ENCODE peak calls at places on chromosomes 2 and 18, in ten cellular contexts. F is right lobe of liver, Z is HL-60, B is WERI-Rb-1, U is AG09309, R is fibroblast of villous mesenchyme, Y is brain microvascular endothelial cell, G is breast epithelium, I is HCT116, S is heart right ventricle. K is an unnamed sample.

GRCh38 chr2:224127871-224128501 is 88.9 kb upstream of the SERPINE2 start:
- DNase-seq in F (no peak), Z (no peak), B (no peak), U (no peak), R (peak; percentile 83), Y (peak; percentile 71), G (no peak), I (no peak), S (no peak), K (no peak)

GRCh38 chr18:36929601-36930000 is 100.7 kb downstream of the KIAA1328 start:
- DNase-seq in F (no peak), Z (no peak), B (no peak), U (no peak), R (no peak), Y (no peak), G (no peak), I (no peak), S (no peak), K (no peak)

GRCh38 chr2:224584768-224585204 is 377 bp downstream of the CUL3 start:
- DNase-seq in F (peak; percentile 61), Z (no peak), B (peak; percentile 46), U (no peak), R (peak; percentile 44), Y (peak; percentile 23), G (no peak), I (no peak), S (peak; percentile 55), K (peak; percentile 64)

GRCh38 chr2:10382313-10383061 is 65.6 kb downstream of the ODC1 start:
- DNase-seq in F (no peak), Z (peak; percentile 87), B (no peak), U (no peak), R (no peak), Y (no peak), G (no peak), I (no peak), S (no peak), K (no peak)

GRCh38 chr2:73838889-73839539 is 10.3 kb downstream of the STAMBP start:
- DNase-seq in F (no peak), Z (no peak), B (no peak), U (no peak), R (peak; percentile 29), Y (no peak), G (no peak), I (no peak), S (no peak), K (no peak)

GRCh38 chr2:176174382-176174834 is 14.1 kb upstream of the HOXD1 start:
- DNase-seq in F (no peak), Z (no peak), B (peak; percentile 62), U (no peak), R (peak; percentile 43), Y (no peak), G (no peak), I (no peak), S (no peak), K (no peak)

GRCh38 chr2:128477026-128477820 is 158.6 kb upstream of the HS6ST1 start:
- DNase-seq in F (no peak), Z (no peak), B (no peak), U (no peak), R (no peak), Y (no peak), G (no peak), I (no peak), S (no peak), K (no peak)

GRCh38 chr2:125296742-125297141 is 1271.7 kb downstream of the CNTNAP5 start:
- DNase-seq in F (no peak), Z (no peak), B (no peak), U (no peak), R (no peak), Y (no peak), G (no peak), I (no peak), S (no peak), K (no peak)

GRCh38 chr2:45055261-45055660 is 46.0 kb upstream of the SIX2 start:
- DNase-seq in F (no peak), Z (no peak), B (no peak), U (no peak), R (no peak), Y (no peak), G (no peak), I (no peak), S (no peak), K (peak; percentile 39)

GRCh38 chr2:9897331-9897737 is 54.1 kb downstream of the TAF1B start:
- DNase-seq in F (no peak), Z (no peak), B (no peak), U (peak; percentile 82), R (peak; percentile 91), Y (peak; percentile 95), G (peak; percentile 66), I (peak; percentile 65), S (peak; percentile 23), K (peak; percentile 98)

GRCh38 chr18:49016648-49017539 is 66.1 kb upstream of the SMAD7 start:
- DNase-seq in F (no peak), Z (no peak), B (peak; percentile 24), U (peak; percentile 59), R (peak; percentile 77), Y (peak; percentile 83), G (peak; percentile 53), I (peak; percentile 60), S (no peak), K (peak; percentile 63)

GRCh38 chr18:55073116-55073515 is 113.9 kb upstream of the CCDC68 start:
- DNase-seq in F (no peak), Z (no peak), B (no peak), U (no peak), R (no peak), Y (no peak), G (no peak), I (no peak), S (no peak), K (no peak)

DNA sequence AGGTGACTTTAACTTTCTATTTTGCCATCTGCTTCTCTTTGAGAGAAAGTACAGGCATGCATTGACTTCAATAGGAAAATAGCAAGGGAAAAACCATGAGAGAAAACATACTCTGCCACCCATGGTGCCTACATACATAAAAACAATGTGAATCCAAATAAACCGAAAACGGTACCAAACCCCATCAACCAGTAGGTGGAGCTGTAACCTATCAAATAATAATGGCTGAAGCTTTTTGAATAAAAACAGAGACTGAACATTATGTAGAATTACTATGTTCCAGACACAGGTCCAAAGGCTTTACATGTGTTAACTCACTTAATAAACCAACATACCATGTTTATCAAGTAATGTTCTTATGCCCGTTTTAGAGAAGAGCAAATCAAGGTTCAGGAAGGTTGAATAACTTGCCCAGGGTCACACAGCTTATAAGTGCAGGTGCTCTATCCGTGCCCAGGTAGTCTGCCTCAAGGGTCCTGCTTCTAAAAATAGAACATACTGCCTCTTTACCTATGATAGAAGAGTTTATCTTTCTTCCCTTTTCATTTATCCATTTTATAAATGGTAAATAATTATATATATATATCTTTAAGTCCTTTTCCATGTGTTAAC is 293.9 kb upstream of the SYT4 start:
- DNase-seq in F (no peak), Z (no peak), B (peak; percentile 23), U (peak; percentile 14), R (peak; percentile 54), Y (peak; percentile 65), G (no peak), I (no peak), S (no peak), K (peak; percentile 9)
- TF ChIP-seq CTCF in F (peak; percentile 82), Z (peak; percentile 73), B (peak; percentile 48), U (peak; percentile 63), R (peak; percentile 73), Y (peak; percentile 57), G (peak; percentile 55), I (peak; percentile 49), S (peak; percentile 80), K (peak; percentile 81)

GRCh38 chr18:11146238-11146946 is 3.0 kb downstream of the PIEZO2 start:
- DNase-seq in F (peak; percentile 79), Z (no peak), B (no peak), U (no peak), R (no peak), Y (no peak), G (no peak), I (no peak), S (peak; percentile 58), K (no peak)

GRCh38 chr18:11147371-11147860 is 2.0 kb downstream of the PIEZO2 start:
- DNase-seq in F (no peak), Z (no peak), B (no peak), U (no peak), R (peak; percentile 18), Y (no peak), G (no peak), I (no peak), S (no peak), K (peak; percentile 8)

GRCh38 chr18:11147962-11148654 is 1.3 kb downstream of the PIEZO2 start:
- DNase-seq in F (peak; percentile 25), Z (no peak), B (no peak), U (no peak), R (peak; percentile 20), Y (no peak), G (no peak), I (no peak), S (no peak), K (no peak)

GRCh38 chr18:11145413-11146191 is 3.8 kb downstream of the PIEZO2 start:
- DNase-seq in F (no peak), Z (no peak), B (no peak), U (no peak), R (no peak), Y (no peak), G (no peak), I (no peak), S (no peak), K (no peak)

DNA sequence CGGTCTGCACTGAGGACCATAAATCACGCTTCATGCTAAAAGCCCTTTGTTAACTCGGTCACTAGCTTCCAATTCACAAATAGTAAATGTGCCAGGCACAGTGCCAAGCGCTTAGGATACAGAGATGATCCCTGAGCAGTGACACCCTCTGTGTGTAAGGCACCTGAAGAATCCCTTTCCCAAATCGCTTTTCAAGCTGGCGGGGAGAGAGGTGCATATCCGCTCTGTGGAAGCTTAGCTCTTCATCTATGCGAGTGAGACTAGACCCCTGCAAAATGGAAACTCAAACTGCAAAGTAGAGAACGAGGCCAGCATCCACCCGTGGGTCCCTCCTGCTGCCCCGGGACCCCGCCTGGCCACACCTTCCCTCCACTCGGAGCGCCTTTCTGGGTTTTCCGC is 2.4 kb downstream of the PIEZO2 start:
- DNase-seq in F (no peak), Z (no peak), B (no peak), U (no peak), R (no peak), Y (no peak), G (no peak), I (no peak), S (no peak), K (no peak)
- H3K4me3 ChIP-seq in F (peak overlapping the region; percentile 73), Z (no peak overlapping the region), B (no peak overlapping the region), U (no peak overlapping the region), R (peak overlapping the region; percentile 71), Y (peak overlapping the region; percentile 69), G (no peak overlapping the region), I (no peak overlapping the region), S (no peak overlapping the region), K (peak overlapping the region; percentile 60)

GRCh38 chr2:111122631-111123421 is 2.1 kb downstream of the BCL2L11 start:
- DNase-seq in F (peak; percentile 90), Z (no peak), B (peak; percentile 33), U (peak; percentile 28), R (peak; percentile 84), Y (peak; percentile 79), G (peak; percentile 90), I (no peak), S (peak; percentile 87), K (peak; percentile 71)
- TF ChIP-seq CTCF in F (no peak), Z (no peak), B (no peak), U (no peak), R (no peak), Y (no peak), G (no peak), I (no peak), S (no peak), K (no peak)

DNA sequence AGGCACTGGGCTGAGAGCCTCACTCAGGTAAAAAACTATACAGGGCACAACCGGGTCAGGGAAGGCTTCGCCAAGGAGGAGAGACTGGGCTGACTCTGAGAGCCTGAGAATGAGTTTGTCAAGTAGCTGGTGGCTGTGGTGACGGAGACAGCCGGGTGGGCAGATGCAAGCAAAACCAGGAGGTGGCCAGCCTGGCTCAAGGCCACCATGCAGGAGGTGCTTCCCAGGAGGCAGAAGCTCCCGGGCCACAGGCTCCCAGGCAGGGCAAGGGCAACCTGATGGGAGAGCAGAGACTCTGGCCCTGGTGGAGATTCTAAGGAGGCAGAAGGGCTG is 2.9 kb upstream of the INHBB start:
- DNase-seq in F (no peak), Z (no peak), B (no peak), U (no peak), R (no peak), Y (no peak), G (no peak), I (no peak), S (no peak), K (no peak)
- H3K4me3 ChIP-seq in F (no peak overlapping the region), Z (no peak overlapping the region), B (no peak overlapping the region), U (no peak overlapping the region), R (no peak overlapping the region), Y (no peak overlapping the region), G (peak overlapping the region; percentile 95), I (no peak overlapping the region), S (no peak overlapping the region), K (no peak overlapping the region)